ENCODE peak calls at places on chromosome X, in nine cellular contexts. B is psoas muscle; F is naive thymus-derived CD4-positive, alpha-beta T cell; K is HepG2; O is H9; C is neuronal stem cell; Z is CD4-positive, alpha-beta T cell; D is body of pancreas; H is substantia nigra. U is an unnamed sample.

GRCh38 chrX:259692-260355 is 21.4 kb upstream of the PLCXD1 start:
- DNase-seq in B (peak), O (peak), F (no peak), H (no peak), K (no peak), C (no peak), D (no peak), Z (no peak), U (no peak)

GRCh38 chrX:57821703-57822375 is 88.4 kb downstream of the ZXDA start:
- DNase-seq in B (no peak), D (peak), O (no peak), H (no peak), F (no peak), C (peak), Z (no peak), K (peak), U (peak)

GRCh38 chrX:13253223-13253622 is 66.6 kb downstream of the ATXN3L start:
- DNase-seq in D (no peak), O (no peak), K (no peak), Z (no peak), C (no peak), F (no peak), B (no peak), H (no peak), U (no peak)

GRCh38 chrX:78754917-78755316 is 7.4 kb downstream of the LPAR4 start:
- DNase-seq in D (no peak), F (no peak), Z (no peak), H (no peak), K (no peak), B (no peak), C (no peak), O (no peak), U (no peak)

GRCh38 chrX:36683507-36683906 is 324.7 kb upstream of the FAM47C start:
- DNase-seq in Z (no peak), C (no peak), F (no peak), B (no peak), H (no peak), K (no peak), D (no peak), O (no peak), U (no peak)

GRCh38 chrX:40644821-40645358 is 2.5 kb downstream of the CXorf38 start:
- DNase-seq in B (peak), C (no peak), K (peak), H (peak), O (no peak), Z (peak), D (peak), F (peak), U (peak)

GRCh38 chrX:7996414-7996813 is 69.2 kb upstream of the PNPLA4 start:
- DNase-seq in F (no peak), D (peak), Z (no peak), O (no peak), K (peak), H (no peak), B (no peak), C (peak), U (no peak)

GRCh38 chrX:40266490-40267333 is 169.0 kb upstream of the BCOR start:
- DNase-seq in O (peak), D (peak), Z (peak), B (peak), H (peak), F (peak), C (peak), K (peak), U (peak)

GRCh38 chrX:20988118-20988517 is 386.1 kb upstream of the CNKSR2 start:
- DNase-seq in O (no peak), D (no peak), B (no peak), K (no peak), F (no peak), Z (no peak), C (no peak), H (no peak), U (no peak)

GRCh38 chrX:133726211-133726630 is 259.2 kb downstream of the GPC3 start:
- DNase-seq in Z (no peak), C (no peak), O (no peak), B (no peak), H (no peak), F (no peak), D (no peak), K (peak), U (no peak)

GRCh38 chrX:1316527-1316926 is 20.1 kb upstream of the IL3RA start:
- DNase-seq in D (peak), B (peak), H (peak), C (no peak), F (peak), O (no peak), Z (no peak), K (no peak), U (peak)

GRCh38 chrX:23554304-23554703 is 113.0 kb upstream of the PRDX4 start:
- DNase-seq in B (no peak), H (no peak), C (peak), F (no peak), O (no peak), D (no peak), Z (no peak), K (peak), U (no peak)

GRCh38 chrX:78650906-78651437 is 8.2 kb downstream of the RTL3 start:
- DNase-seq in B (no peak), Z (no peak), C (no peak), D (no peak), F (no peak), H (no peak), O (no peak), K (no peak), U (no peak)

GRCh38 chrX:97547873-97548578 is 664.3 kb downstream of the RPA4 start:
- DNase-seq in K (peak), O (no peak), D (no peak), C (no peak), B (no peak), Z (no peak), H (no peak), F (no peak), U (no peak)

DNA sequence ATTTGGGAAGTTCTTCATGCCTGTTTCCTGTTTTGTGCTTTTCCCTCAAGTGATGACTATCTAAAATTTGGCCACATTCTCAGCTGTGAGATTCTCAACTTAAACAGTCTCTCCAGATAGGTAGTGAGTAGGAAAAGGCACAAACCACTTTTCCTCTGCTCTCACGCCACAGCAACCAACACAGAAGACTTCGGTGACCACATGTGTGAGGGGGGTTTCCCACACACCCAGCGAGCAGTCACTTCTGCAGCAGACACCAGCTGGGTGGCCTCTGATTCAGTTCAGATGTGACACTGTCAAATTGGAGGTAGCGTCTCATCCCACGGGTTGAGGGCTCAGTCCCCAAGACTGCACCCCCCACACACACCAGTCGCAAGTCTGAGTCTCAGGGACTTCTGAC is 25.1 kb upstream of the CLDN34 start:
- DNase-seq in O (no peak), D (no peak), Z (no peak), B (no peak), C (no peak), H (no peak), F (no peak), K (no peak), U (no peak)
- H3K27ac ChIP-seq in O (no peak), D (no peak), Z (no peak), B (no peak), C (no peak), H (no peak), F (no peak), K (no peak), U (no peak)

DNA sequence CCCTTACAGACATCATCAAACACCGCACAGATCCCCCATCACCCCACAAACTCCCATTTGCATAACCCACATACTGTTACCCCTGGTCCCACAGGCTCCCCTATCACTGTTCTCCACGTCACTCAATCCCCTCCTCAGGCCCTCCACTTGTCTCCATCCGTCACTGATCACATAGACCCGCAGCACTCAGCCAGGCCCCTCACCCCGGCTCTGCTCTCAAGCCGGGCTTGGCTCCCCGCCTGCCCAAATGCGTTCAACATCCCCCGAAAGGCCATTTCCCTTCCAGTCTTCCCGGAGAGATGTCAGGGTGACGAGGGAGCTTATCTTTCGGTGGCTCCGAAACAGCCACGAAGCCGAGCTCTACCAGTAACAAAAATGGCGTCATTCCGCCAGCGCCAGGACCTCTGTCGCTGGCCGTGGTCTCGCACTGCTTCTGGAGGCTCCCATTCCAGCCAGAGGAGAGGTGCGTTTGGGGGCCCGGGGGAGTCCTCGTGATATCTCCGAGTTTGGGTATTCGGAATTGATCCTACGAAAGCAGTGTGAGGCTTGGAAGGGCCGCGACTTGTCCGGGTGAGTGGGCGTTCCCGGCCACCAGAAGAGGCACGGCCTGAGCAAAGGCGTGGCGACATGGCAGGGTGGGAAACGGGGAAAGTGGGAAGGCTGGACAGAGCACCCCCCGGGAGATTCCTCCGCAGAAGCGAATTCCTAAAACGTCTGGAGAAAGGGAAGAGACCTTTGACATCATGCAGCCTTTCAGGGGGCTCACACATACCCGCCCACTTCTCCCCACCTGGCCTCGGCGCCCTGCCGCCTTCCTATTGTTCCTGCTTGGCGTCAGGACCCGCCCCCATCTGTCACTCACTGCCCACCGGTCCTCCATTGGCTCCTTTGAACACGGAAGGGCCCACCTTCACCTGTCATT is at the start of gene ZNF630:
- DNase-seq in C (peak), Z (peak), B (peak), H (peak), F (peak), K (no peak), O (peak), D (peak), U (peak)
- H3K27ac ChIP-seq in C (peak), Z (peak), B (peak), H (peak), F (peak), K (no peak), O (no peak), D (peak), U (peak)

GRCh38 chrX:119427795-119428185 is 28.7 kb downstream of the SLC25A43 start:
- DNase-seq in B (no peak), C (no peak), Z (no peak), H (no peak), K (no peak), F (no peak), D (no peak), O (no peak), U (no peak)
- H3K27ac ChIP-seq in B (no peak), C (no peak), Z (no peak), H (no peak), K (no peak), F (no peak), D (no peak), O (no peak), U (no peak)

DNA sequence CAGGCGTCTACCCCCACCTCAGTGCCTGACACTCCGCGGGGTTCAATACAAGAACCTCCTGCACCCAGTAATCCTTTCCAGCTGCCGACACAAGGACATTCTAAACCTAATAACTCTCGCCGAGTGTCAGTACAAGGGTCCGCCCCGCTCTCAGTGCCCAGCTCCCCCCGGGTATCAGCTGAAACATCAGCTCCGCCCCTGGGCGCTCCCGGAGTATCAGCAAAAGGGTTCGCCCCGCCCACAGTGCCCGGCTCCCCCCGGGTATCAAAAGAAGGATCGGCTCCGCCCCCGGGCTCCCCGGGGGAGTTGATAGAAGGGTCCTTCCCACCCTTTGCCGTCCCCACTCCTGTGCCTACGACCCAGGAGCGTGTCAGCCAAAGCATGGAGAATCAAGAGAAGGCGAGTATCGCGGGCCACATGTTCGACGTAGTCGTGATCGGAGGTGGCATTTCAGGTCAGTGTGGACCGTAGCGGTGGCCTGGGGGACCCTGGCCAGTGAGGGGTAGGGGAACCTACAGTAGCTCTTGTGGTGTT is at the start of gene MAOA:
- DNase-seq in H (peak), C (peak), D (peak), K (peak), Z (peak), B (peak), F (no peak), O (peak), U (peak)
- H3K27ac ChIP-seq in H (peak), C (no peak), D (peak), K (peak), Z (no peak), B (peak), F (peak), O (no peak), U (peak)